ENCODE peak calls at places on chromosomes 2 and 18, in nine cellular contexts. A is glutamatergic neuron, D is GM20000, W is gastrocnemius medialis, G is thoracic aorta, E is HFFc6, X is adrenal gland, K is kidney epithelial cell, C is AG09319. Y is an unnamed sample.

GRCh38 chr18:5556317-5556974 is 12.6 kb upstream of the EPB41L3 start:
- DNase-seq in E (no peak), A (no peak), X (peak), C (peak), G (no peak), K (no peak), W (peak), D (no peak), Y (peak)

GRCh38 chr2:218710687-218711549 is at the start of gene TTLL4:
- DNase-seq in X (peak), A (peak), C (peak), K (no peak), E (peak), W (peak), G (peak), D (peak), Y (peak)

GRCh38 chr2:98769784-98770183 is 38.9 kb upstream of the MGAT4A start:
- DNase-seq in D (no peak), C (no peak), G (no peak), W (no peak), K (no peak), X (no peak), A (peak), E (no peak), Y (no peak)

GRCh38 chr2:129056309-129056958 is 737.8 kb upstream of the HS6ST1 start:
- DNase-seq in G (no peak), X (no peak), K (no peak), W (no peak), D (no peak), E (no peak), A (no peak), C (no peak), Y (peak)

GRCh38 chr2:197113221-197113831 is 186.8 kb upstream of the PGAP1 start:
- DNase-seq in X (no peak), A (no peak), E (no peak), C (no peak), W (no peak), D (peak), K (no peak), G (no peak), Y (peak)

GRCh38 chr18:42192251-42193248 is 237.5 kb downstream of the PIK3C3 start:
- DNase-seq in K (peak), A (no peak), X (no peak), W (no peak), D (no peak), E (peak), G (no peak), C (no peak), Y (peak)

GRCh38 chr18:3261393-3262233 is at the start of gene MYL12B:
- DNase-seq in K (no peak), C (no peak), G (no peak), A (peak), X (peak), D (peak), W (peak), E (peak), Y (peak)

GRCh38 chr18:61569176-61569892 is 236.1 kb downstream of the CDH20 start:
- DNase-seq in D (no peak), A (no peak), C (peak), X (peak), K (no peak), E (peak), G (no peak), W (peak), Y (peak)

GRCh38 chr2:230849633-230850357 is 14.9 kb upstream of the ITM2C start:
- DNase-seq in D (peak), X (peak), C (no peak), W (no peak), G (no peak), A (peak), E (no peak), K (no peak), Y (peak)

GRCh38 chr2:229715895-229716507 is 1.6 kb upstream of the DNER start:
- DNase-seq in K (peak), A (peak), G (no peak), E (no peak), W (no peak), D (peak), X (peak), C (no peak), Y (peak)
- TF ChIP-seq CTCF in K (peak), A (peak), G (no peak), E (peak), W (no peak), D (peak), X (peak), C (peak), Y (peak)

DNA sequence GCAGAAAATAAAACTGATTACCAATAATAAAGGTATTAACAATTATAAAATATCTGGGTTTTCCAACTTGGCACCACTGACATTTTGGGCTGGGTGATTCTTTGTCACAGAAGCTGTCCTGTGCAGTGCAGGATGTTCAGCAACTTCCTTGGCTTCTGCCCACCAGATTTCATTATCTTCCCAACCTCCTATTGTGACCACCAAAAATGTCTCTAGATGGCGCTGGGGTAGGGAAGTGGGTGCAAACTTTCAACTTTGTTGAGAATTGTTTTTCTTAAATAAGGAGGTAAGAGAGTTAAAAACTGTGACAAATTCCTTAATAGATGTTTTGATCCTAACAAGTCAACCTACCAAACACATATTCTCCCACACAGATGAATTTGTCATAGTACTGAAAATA is 90.1 kb downstream of the GAREM1 start:
- DNase-seq in W (no peak), G (no peak), X (no peak), A (no peak), C (no peak), D (no peak), E (no peak), K (no peak), Y (peak)
- TF ChIP-seq CTCF in W (no peak), G (no peak), X (no peak), A (no peak), C (no peak), D (no peak), E (no peak), K (no peak), Y (no peak)

GRCh38 chr18:65056575-65056974 is 694.2 kb upstream of the CDH7 start:
- DNase-seq in D (no peak), W (no peak), A (no peak), E (no peak), C (no peak), X (no peak), G (no peak), K (no peak), Y (no peak)
- TF ChIP-seq CTCF in D (no peak), W (no peak), A (no peak), E (no peak), C (no peak), X (no peak), G (no peak), K (no peak), Y (no peak)

DNA sequence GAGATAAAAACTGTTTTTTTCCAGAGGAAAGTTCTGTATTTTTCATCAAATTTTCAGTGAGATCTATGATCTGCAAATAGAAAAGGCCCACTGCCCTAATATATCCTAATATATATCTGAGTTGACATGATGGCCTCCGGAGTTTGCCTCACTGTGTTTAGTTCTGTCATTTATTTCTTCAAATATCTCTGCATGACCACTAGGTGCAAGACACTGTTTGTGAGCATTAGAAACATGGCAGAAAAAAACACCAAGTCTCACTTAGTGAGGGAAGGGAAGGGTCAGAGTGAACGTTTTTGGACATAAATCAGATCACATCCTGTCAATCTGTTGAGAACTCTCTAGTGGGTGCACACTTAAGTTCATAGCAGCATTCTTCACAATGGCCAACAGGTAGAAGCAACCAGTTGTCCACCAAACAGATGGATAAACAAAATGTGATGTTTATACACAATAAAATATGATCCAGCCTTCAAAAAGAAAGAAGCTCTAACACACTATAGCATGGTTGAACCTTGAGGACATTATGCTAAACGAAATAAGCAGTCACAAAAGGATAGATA is 53.4 kb downstream of the SPIRE1 start:
- DNase-seq in C (no peak), G (no peak), A (no peak), X (no peak), W (no peak), E (no peak), D (no peak), K (no peak), Y (no peak)
- TF ChIP-seq CTCF in C (no peak), G (no peak), A (peak), X (no peak), W (no peak), E (peak), D (no peak), K (peak), Y (peak)

DNA sequence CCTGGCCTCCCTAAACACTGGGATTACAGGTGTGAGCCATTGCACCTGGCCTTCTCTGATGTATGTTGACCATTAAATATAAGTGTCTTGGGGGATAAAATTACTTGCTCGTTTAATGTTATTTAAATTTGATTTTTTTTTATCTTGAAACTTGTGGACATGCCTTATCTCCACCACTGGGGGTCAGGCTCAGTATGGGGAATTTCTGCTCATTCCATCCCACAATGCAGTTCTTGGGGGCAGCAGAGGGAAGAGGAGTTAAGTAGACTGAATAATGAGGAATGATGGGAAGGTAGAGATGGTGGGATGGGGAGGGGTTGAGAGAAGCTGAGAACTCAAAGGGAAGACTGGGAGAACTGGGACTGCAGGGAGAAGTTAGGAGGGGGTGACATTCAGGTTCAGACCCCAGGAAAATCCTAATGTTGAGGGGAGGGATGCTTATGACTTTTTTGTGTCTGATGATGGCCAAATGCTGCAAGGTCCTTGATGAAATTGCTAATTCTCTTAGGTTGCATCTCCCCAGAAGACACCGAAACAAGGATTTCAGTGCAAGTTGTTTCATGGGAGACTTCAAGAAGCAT is 174.2 kb downstream of the MIB1 start:
- DNase-seq in W (no peak), G (no peak), E (peak), K (no peak), D (no peak), C (no peak), A (peak), X (peak), Y (peak)
- TF ChIP-seq CTCF in W (no peak), G (peak), E (peak), K (peak), D (peak), C (peak), A (peak), X (peak), Y (peak)